ENCODE peak calls at places on chromosomes 1 and 21, in four cellular contexts. E is GM12891, L is K562, A is GM12878. X is an unnamed sample.

GRCh38 chr1:65494671-65495070 is 74.2 kb downstream of the LEPR start:
- DNase-seq in L (no peak), A (no peak), E (no peak), X (no peak)

GRCh38 chr1:183281039-183281438 is 95.0 kb downstream of the LAMC2 start:
- DNase-seq in A (no peak), L (no peak), E (no peak), X (peak)

GRCh38 chr1:248421384-248421783 is 18.5 kb downstream of the OR2T1 start:
- DNase-seq in E (no peak), L (no peak), A (no peak), X (no peak)

GRCh38 chr1:222627232-222627631 is 9.3 kb downstream of the MIA3 start:
- DNase-seq in A (no peak), L (no peak), E (no peak), X (no peak)

GRCh38 chr1:150621497-150622113 is 7.8 kb downstream of the ENSA start:
- DNase-seq in L (no peak), A (no peak), E (no peak), X (peak)

GRCh38 chr1:55311979-55312378 is 96.8 kb upstream of the USP24 start:
- DNase-seq in E (no peak), L (no peak), A (no peak), X (no peak)

GRCh38 chr1:109773900-109774485 is 10.3 kb upstream of the EPS8L3 start:
- DNase-seq in L (no peak), E (no peak), A (no peak), X (no peak)

GRCh38 chr1:147480565-147480935 is 60.8 kb upstream of the BCL9 start:
- DNase-seq in E (no peak), A (no peak), L (no peak), X (no peak)

GRCh38 chr1:3244025-3244424 is 175.0 kb downstream of the PRDM16 start:
- DNase-seq in L (no peak), A (no peak), E (no peak), X (no peak)

GRCh38 chr1:154352245-154352580 is 26.9 kb downstream of the ATP8B2 start:
- DNase-seq in A (no peak), E (no peak), L (no peak), X (no peak)

GRCh38 chr21:44723177-44724131 is 12.1 kb upstream of the TSPEAR start:
- DNase-seq in E (no peak), L (no peak), A (no peak), X (no peak)

GRCh38 chr1:234111458-234112142 is 207.1 kb downstream of the SLC35F3 start:
- DNase-seq in E (no peak), L (peak), A (no peak), X (no peak)

GRCh38 chr1:192235127-192235526 is 76.9 kb downstream of the RGS18 start:
- DNase-seq in A (no peak), L (no peak), E (no peak), X (no peak)

GRCh38 chr1:3174487-3175247 is 105.7 kb downstream of the PRDM16 start:
- DNase-seq in A (no peak), E (no peak), L (no peak), X (no peak)

GRCh38 chr1:168585191-168585590 is 8.8 kb downstream of the XCL1 start:
- DNase-seq in A (no peak), L (no peak), E (no peak), X (no peak)

GRCh38 chr1:15957221-15958090 is 18.4 kb downstream of the ZBTB17 start:
- DNase-seq in E (no peak), A (no peak), L (peak), X (no peak)

GRCh38 chr1:97137862-97138514 is 416.4 kb downstream of the PTBP2 start:
- DNase-seq in A (peak), E (no peak), L (no peak), X (peak)

GRCh38 chr1:24389231-24389678 is 24.3 kb downstream of the STPG1 start:
- DNase-seq in L (no peak), A (no peak), E (no peak), X (no peak)

GRCh38 chr1:184456189-184456588 is 69.4 kb downstream of the C1orf21 start:
- DNase-seq in A (no peak), L (no peak), E (no peak), X (peak)

GRCh38 chr21:46091118-46091517 is 6.8 kb upstream of the COL6A2 start:
- DNase-seq in L (no peak), A (no peak), E (no peak), X (no peak)

GRCh38 chr1:200034821-200035396 is 7.4 kb downstream of the NR5A2 start:
- DNase-seq in A (no peak), L (no peak), E (no peak), X (no peak)

GRCh38 chr1:83931658-83932253 is 67.2 kb downstream of the TTLL7 start:
- DNase-seq in L (peak), A (no peak), E (peak), X (no peak)

GRCh38 chr1:171664976-171665375 is 12.5 kb upstream of the MYOC start:
- DNase-seq in E (no peak), L (no peak), A (no peak), X (no peak)

GRCh38 chr1:235012436-235013210 is 116.0 kb downstream of the TOMM20 start:
- DNase-seq in L (no peak), A (no peak), E (no peak), X (no peak)

GRCh38 chr1:23593042-23593521 is 33.8 kb upstream of the ID3 start:
- DNase-seq in A (no peak), L (no peak), E (no peak), X (no peak)

GRCh38 chr21:27813750-27814149 is 846.9 kb upstream of the ADAMTS5 start:
- DNase-seq in A (no peak), E (no peak), L (no peak), X (no peak)

GRCh38 chr1:167401260-167401873 is 117.0 kb downstream of the CD247 start:
- DNase-seq in E (peak), A (peak), L (peak), X (peak)

GRCh38 chr1:12595839-12596821 is 21.9 kb downstream of the DHRS3 start:
- DNase-seq in E (no peak), A (no peak), L (no peak), X (peak)

GRCh38 chr1:20073247-20073646 is 3.3 kb downstream of the PLA2G5 start:
- DNase-seq in A (no peak), E (no peak), L (no peak), X (no peak)

GRCh38 chr1:167328762-167329483 is 108.2 kb downstream of the POU2F1 start:
- DNase-seq in A (peak), L (no peak), E (no peak), X (peak)

GRCh38 chr1:46477153-46477929 is 12.3 kb upstream of the DMBX1 start:
- DNase-seq in E (peak), L (peak), A (peak), X (peak)
- TF ChIP-seq POLR2AphosphoS5 in E (no peak), L (no peak), A (no peak), X (no peak)

GRCh38 chr1:81606656-81607055 is 194.1 kb upstream of the ADGRL2 start:
- DNase-seq in L (no peak), E (no peak), A (no peak), X (no peak)
- TF ChIP-seq SPI1 in L (no peak), E (no peak), A (no peak), X (no peak)

GRCh38 chr21:41902946-41903345 is 23.8 kb upstream of the PRDM15 start:
- DNase-seq in L (no peak), A (no peak), E (no peak), X (no peak)
- TF ChIP-seq POLR2AphosphoS5 in L (no peak), A (no peak), E (no peak), X (no peak)

GRCh38 chr1:51192213-51192843 is 43.7 kb upstream of the RNF11 start:
- DNase-seq in A (no peak), L (peak), E (no peak), X (peak)
- TF ChIP-seq SPI1 in A (no peak), L (no peak), E (no peak), X (no peak)

DNA sequence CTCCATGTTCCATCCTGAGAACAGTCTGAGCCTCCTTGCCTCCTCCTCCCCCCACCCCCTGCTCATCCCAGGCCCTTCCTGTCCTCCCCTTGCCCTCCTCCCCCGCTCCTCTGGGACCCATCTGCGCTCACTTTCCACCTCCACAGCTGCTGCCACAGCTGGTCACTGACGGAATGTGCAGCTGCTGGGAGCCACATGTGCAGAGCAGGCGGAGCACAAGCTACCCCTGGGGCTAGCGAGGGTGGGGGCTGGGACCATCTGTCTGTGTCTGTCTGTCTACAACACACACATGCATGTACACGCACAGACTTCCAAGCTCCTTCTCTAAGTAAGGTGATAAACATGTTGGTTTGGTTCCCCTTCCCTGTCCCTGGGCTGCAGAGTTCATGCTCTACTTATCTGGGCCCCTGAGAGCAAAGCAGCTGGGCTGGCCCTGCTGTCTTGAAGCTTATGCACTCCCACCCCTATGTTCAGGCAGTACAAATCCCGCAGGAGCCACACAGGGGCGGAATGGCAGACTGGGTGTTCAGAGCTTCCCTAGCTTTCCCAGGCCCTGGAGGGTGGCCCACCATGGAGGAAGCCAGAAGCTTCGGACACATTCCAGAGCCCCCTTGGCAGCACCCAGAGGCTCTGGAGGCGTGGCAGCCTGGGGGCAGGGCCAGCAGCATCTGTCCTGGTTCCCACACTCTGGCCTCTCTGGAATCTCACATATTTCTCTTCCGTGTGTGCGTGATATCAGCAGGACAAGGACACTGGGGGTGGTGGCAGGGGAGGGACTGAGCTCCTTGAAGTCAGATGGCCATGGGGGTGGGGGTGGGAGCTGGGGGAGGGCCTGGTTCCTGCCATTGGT is 7.0 kb upstream of the HEYL start:
- DNase-seq in L (peak), E (no peak), A (no peak), X (no peak)
- TF ChIP-seq POLR2AphosphoS5 in L (no peak), E (no peak), A (no peak), X (no peak)

DNA sequence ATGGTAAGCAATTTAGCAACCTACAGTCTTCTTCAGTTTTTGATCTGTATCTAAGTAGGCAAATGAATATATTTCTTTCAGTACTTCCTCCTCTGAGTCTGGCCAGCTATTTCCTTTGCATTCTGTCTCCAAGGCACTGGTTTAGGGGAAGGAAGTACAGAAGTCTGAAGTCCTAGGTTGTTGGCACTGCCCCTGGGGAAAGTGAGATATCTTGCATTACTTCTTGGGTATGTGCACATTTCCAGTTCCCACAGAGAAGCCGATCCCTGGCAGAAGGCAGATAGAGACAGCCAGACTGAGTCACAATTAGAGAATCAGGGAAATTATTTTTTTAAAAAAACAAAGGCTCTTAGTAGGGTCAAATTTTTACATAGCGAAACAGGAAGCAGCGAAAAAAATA is 98.8 kb downstream of the RASAL2 start:
- DNase-seq in L (no peak), A (no peak), E (no peak), X (peak)
- TF ChIP-seq SPI1 in L (no peak), A (no peak), E (no peak), X (peak)

GRCh38 chr1:94676686-94677085 is 135.1 kb upstream of the F3 start:
- DNase-seq in E (no peak), A (no peak), L (no peak), X (no peak)
- TF ChIP-seq POLR2AphosphoS5 in E (no peak), A (no peak), L (no peak), X (no peak)

GRCh38 chr1:202047977-202048376 is 37.6 kb downstream of the ELF3 start:
- DNase-seq in E (no peak), L (no peak), A (no peak), X (no peak)

GRCh38 chr1:202046748-202047708 is 36.6 kb downstream of the ELF3 start:
- DNase-seq in A (no peak), L (no peak), E (no peak), X (no peak)

GRCh38 chr1:202045699-202046098 is 35.3 kb downstream of the ELF3 start:
- DNase-seq in A (no peak), E (no peak), L (no peak), X (no peak)

GRCh38 chr1:202049129-202049528 is 38.7 kb downstream of the ELF3 start:
- DNase-seq in E (no peak), L (no peak), A (no peak), X (no peak)

GRCh38 chr1:202046227-202046626 is 35.8 kb downstream of the ELF3 start:
- DNase-seq in L (no peak), A (no peak), E (no peak), X (no peak)
- TF ChIP-seq SPI1 in L (no peak), A (no peak), E (no peak), X (no peak)

DNA sequence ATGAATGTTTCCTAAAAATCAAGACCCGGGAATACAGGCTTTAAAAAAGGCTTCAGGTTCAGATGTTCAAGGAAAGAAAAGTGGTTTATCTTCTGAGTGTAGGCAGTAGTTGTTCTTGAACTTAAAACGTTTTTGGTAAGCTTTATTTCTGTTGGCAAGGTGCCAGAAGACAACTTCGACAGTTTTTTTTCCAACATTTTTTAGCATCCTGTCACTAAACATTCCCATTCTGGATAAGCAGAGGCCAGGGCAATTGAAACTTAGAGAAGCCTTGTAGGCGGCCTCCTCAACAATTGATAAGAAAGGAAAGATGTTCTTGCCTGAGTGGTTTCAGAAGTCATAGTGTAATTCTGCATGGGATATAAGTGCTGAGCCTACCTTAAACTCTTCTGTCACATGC is 66.7 kb downstream of the PATJ start:
- DNase-seq in L (no peak), A (no peak), E (no peak), X (no peak)
- TF ChIP-seq POLR2AphosphoS5 in L (no peak), A (no peak), E (no peak), X (no peak)